ENCODE peak calls at places on chromosomes 16 and 17, in seven cellular contexts. U is lower lobe of right lung, Y is gastrocnemius medialis, N is fibroblast of lung, C is heart left ventricle, K is endodermal cell, A is body of pancreas. B is an unnamed sample. For H3K4me1, the result is how much of the 10 kb centered on the place peaks cover.

GRCh38 chr17:80191720-80192265 is 22.0 kb downstream of the CARD14 start:
- DNase-seq in U (no peak), Y (no peak), N (no peak), C (peak), K (no peak), A (no peak), B (no peak)

GRCh38 chr17:44543213-44543904 is 13.9 kb upstream of the FZD2 start:
- DNase-seq in U (peak), Y (no peak), N (peak), C (no peak), K (peak), A (no peak), B (peak)

GRCh38 chr17:31052187-31052889 is 42.4 kb upstream of the NF1 start:
- DNase-seq in U (no peak), Y (peak), N (peak), C (peak), K (peak), A (peak), B (no peak)

GRCh38 chr17:74361613-74362391 is at the start of gene BTBD17:
- DNase-seq in U (peak), Y (peak), N (no peak), C (peak), K (peak), A (peak), B (peak)

GRCh38 chr17:33667671-33668070 is 374.6 kb upstream of the ASIC2 start:
- DNase-seq in U (no peak), Y (no peak), N (no peak), C (no peak), K (peak), A (no peak), B (no peak)

GRCh38 chr16:23640669-23640958 is 496 bp downstream of the PALB2 start:
- DNase-seq in U (no peak), Y (no peak), N (peak), C (no peak), K (peak), A (no peak), B (peak)

GRCh38 chr17:13646411-13646810 is 44.7 kb upstream of the HS3ST3A1 start:
- DNase-seq in U (no peak), Y (no peak), N (peak), C (no peak), K (no peak), A (no peak), B (no peak)

GRCh38 chr16:78523212-78523995 is 423.9 kb downstream of the WWOX start:
- DNase-seq in U (no peak), Y (no peak), N (no peak), C (no peak), K (no peak), A (no peak), B (no peak)

GRCh38 chr17:44314869-44315661 is 6.7 kb downstream of the RUNDC3A start:
- DNase-seq in U (no peak), Y (no peak), N (no peak), C (no peak), K (peak), A (peak), B (peak)

GRCh38 chr17:45314761-45315549 is 1.9 kb downstream of the MAP3K14 start:
- DNase-seq in U (no peak), Y (no peak), N (no peak), C (no peak), K (no peak), A (no peak), B (no peak)

GRCh38 chr16:77234611-77235010 is 35.4 kb downstream of the SYCE1L start:
- DNase-seq in U (no peak), Y (no peak), N (no peak), C (no peak), K (peak), A (no peak), B (peak)

GRCh38 chr17:15083225-15083624 is 181.9 kb downstream of the PMP22 start:
- DNase-seq in U (no peak), Y (no peak), N (no peak), C (no peak), K (peak), A (no peak), B (no peak)

GRCh38 chr17:8961861-8962260 is 3.6 kb downstream of the PIK3R5 start:
- DNase-seq in U (no peak), Y (no peak), N (no peak), C (no peak), K (no peak), A (no peak), B (no peak)

GRCh38 chr16:10885246-10885645 is 8.2 kb downstream of the CIITA start:
- DNase-seq in U (no peak), Y (peak), N (no peak), C (no peak), K (no peak), A (no peak), B (no peak)

GRCh38 chr17:17780941-17781590 is 55.7 kb downstream of the SREBF1 start:
- DNase-seq in U (no peak), Y (no peak), N (peak), C (no peak), K (peak), A (no peak), B (peak)

GRCh38 chr17:55390364-55390977 is 31.2 kb downstream of the MMD start:
- DNase-seq in U (no peak), Y (no peak), N (no peak), C (no peak), K (no peak), A (no peak), B (no peak)

GRCh38 chr16:56506941-56507340 is 12.9 kb downstream of the BBS2 start:
- DNase-seq in U (no peak), Y (no peak), N (peak), C (no peak), K (no peak), A (no peak), B (peak)

GRCh38 chr16:55035037-55035436 is 104.4 kb downstream of the IRX5 start:
- DNase-seq in U (peak), Y (no peak), N (no peak), C (peak), K (peak), A (peak), B (peak)

DNA sequence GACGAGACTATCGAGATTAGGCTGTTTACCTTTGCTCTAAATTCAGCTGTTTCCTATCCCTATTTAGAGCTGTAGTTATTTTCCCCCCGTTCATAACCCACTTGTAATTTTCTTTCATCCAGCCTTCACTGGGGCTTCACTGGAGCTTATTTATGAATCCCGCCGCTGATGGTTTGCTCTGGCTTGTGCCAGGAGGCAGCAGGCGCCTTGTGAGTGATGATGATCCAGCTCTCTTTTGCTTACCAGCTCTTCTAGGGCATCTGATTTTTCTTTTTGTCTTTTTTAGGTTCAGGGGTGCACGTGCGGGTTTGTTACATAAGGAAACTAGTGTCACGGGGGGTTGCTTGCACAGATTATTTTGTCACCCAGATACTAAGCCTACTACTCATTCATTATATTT is 37.4 kb upstream of the CDH13 start:
- DNase-seq in U (no peak), Y (no peak), N (no peak), C (peak), K (no peak), A (no peak), B (no peak)
- TF ChIP-seq CTCF in U (no peak), Y (no peak), N (no peak), C (no peak), K (no peak), A (no peak), B (no peak)

GRCh38 chr17:40068584-40068916 is 5.8 kb downstream of the THRA start:
- DNase-seq in U (no peak), Y (no peak), N (no peak), C (no peak), K (peak), A (no peak), B (no peak)
- H3K4me1 ChIP-seq in U (half or more), Y (half or more), N (under half), C (half or more), K (under half), A (half or more), B (half or more)

DNA sequence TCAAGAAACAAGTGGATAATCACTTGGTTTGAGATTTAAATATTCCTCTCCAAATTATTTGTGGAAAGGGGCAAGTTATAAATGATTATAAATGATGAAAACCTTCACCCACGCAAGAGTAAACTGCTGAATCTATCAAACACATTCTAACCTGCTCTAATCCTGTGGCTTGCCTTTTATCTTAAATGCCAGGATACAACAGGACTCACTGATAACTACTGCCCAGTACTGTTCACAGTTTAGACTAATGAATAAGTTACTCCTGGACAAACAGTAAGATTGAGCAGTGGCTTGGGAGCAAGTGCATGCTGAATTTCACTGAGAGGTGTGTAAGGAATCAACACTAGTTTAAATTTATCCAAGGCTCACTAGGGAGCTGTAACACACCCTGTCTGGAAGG is 31.1 kb downstream of the IGF2BP1 start:
- DNase-seq in U (no peak), Y (no peak), N (no peak), C (no peak), K (no peak), A (no peak), B (no peak)
- H3K27ac ChIP-seq in U (no peak), Y (no peak), N (no peak), C (no peak), K (no peak), A (no peak), B (peak)

DNA sequence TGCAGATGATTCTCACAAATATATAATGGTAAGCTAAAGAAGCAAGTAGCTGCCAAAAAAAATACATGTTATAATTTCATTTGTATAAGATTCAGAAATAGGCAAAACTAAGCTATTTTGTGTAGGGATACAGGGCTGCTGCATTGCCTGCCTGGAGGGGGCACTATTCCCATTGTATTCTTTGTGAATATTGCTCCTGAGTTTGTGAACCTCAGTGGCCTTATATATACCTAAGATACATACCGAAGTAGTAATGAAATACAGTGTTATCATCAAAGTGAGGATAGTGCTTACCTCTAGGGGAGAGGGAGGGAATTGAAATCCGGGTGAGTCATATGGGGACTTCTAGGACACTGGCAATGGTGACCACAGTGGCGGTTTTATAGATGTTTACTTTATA is 53.5 kb downstream of the C17orf58 start:
- DNase-seq in U (no peak), Y (no peak), N (no peak), C (no peak), K (no peak), A (no peak), B (peak)
- TF ChIP-seq CTCF in U (peak), Y (no peak), N (peak), C (peak), K (peak), A (peak), B (peak)

GRCh38 chr16:89485701-89486246 is 4.6 kb downstream of the ANKRD11 start:
- DNase-seq in U (no peak), Y (no peak), N (no peak), C (no peak), K (no peak), A (no peak), B (no peak)
- H3K4me1 ChIP-seq in U (half or more), Y (half or more), N (under half), C (half or more), K (under half), A (half or more), B (half or more)

DNA sequence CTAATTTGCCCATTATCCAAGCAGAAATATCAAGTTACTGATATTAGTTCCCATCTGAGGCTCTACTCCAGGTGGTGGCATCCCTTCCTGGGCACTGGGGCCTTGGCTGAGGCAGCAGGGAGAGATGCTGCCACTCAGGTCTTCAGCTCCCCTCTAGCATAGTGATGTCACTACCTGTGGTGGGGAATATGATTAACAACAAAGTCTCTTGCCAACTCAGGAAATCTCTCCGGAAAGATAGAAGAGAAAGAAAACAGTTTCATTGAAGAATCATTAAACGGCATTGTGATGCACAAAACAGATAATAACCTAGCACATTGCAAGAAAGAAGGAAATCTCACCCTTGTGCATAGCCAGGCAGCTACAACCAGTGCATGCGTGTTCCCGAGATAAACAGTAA is 12.2 kb upstream of the ZNF267 start:
- DNase-seq in U (no peak), Y (no peak), N (no peak), C (no peak), K (no peak), A (no peak), B (no peak)
- H3K27ac ChIP-seq in U (no peak), Y (no peak), N (no peak), C (no peak), K (no peak), A (no peak), B (no peak)

DNA sequence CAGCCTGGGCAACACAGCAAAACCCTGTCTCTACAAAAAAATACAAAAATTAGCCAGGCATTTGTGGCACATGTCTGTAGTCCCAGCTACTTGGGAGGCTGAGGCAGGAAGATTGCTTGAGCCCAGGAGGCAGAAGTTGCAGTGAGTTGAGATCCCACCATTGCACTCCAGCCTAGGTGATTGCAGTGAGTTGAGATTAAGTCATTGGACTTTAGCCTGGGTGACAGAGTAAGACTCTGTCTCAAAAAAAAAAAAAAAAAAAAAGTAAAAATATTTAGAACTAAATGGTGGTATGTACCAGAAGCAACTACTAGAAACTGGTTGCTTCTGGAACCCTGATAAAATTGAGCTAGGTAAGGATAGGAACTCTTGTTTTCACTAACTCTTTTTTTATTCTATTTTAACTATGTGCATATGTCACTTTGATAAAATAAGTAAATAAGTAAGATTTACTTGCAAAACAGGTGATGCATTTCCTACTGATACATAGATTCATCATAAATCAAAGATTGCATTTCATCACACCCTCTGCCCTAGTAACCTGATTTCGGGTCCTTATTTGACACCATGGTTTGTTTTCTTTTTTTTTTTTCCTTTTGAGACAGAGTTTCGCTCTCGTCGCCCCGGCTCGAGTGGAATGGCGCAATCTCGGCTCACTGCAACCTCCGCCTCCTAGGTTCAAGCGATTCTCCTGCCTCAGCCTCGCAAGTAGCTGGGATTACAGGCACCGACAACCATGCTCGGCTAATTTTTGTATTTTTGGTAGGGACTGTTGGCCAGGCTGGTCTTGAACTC is 66.0 kb downstream of the USP32 start:
- DNase-seq in U (peak), Y (no peak), N (no peak), C (no peak), K (no peak), A (no peak), B (no peak)
- TF ChIP-seq CTCF in U (no peak), Y (no peak), N (no peak), C (no peak), K (no peak), A (no peak), B (no peak)

GRCh38 chr17:65011047-65011446 is 45.5 kb downstream of the GNA13 start:
- DNase-seq in U (no peak), Y (no peak), N (no peak), C (no peak), K (no peak), A (no peak), B (no peak)
- H3K4me1 ChIP-seq in U (half or more), Y (half or more), N (under half), C (under half), K (under half), A (under half), B (under half)

GRCh38 chr16:14050297-14051027 is 20.7 kb upstream of the MRTFB start:
- DNase-seq in U (no peak), Y (no peak), N (peak), C (no peak), K (peak), A (peak), B (no peak)
- H3K27ac ChIP-seq in U (no peak), Y (no peak), N (no peak), C (no peak), K (peak), A (no peak), B (no peak)

GRCh38 chr16:48064971-48065370 is 90.8 kb downstream of the ABCC12 start:
- DNase-seq in U (no peak), Y (no peak), N (no peak), C (no peak), K (no peak), A (no peak), B (no peak)

GRCh38 chr16:48062681-48063080 is 93.1 kb downstream of the ABCC12 start:
- DNase-seq in U (no peak), Y (no peak), N (no peak), C (no peak), K (no peak), A (no peak), B (no peak)

DNA sequence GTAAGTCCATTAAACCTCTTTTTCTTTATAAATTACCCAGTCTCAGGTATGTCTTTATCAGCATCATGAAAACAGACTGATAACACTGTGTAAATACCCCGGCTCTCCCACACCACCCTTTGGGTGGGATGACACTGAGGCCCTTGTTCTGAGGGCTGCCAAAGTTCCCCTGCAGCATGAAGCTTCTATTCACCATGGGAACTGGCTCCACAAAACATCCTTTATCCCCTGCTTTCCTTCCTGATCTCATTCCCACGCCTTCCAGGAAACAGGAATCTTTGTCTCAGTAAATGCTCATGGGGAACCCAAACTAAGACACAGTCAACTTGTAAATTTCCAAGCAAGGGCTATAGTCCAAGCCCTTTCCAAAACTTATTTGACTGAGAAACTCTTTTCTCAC is 88.4 kb downstream of the ABCC12 start:
- DNase-seq in U (no peak), Y (no peak), N (no peak), C (no peak), K (no peak), A (no peak), B (no peak)
- TF ChIP-seq CTCF in U (no peak), Y (no peak), N (no peak), C (no peak), K (no peak), A (no peak), B (no peak)